ENCODE peak calls at places on chromosomes 6 and 20, in five cellular contexts. F is adrenal gland, I is psoas muscle, B is endodermal cell, J is OCI-LY7. P is an unnamed sample.
A peak's percentile ranks its signal among the peaks of the same experiment; 100 is the strongest.

GRCh38 chr6:256169-256568 is 36.1 kb upstream of the DUSP22 start:
- DNase-seq in I (no peak), J (no peak), B (no peak), F (no peak), P (no peak)

GRCh38 chr6:97469451-97469850 is 186.4 kb upstream of the MMS22L start:
- DNase-seq in J (no peak), I (no peak), F (no peak), B (no peak), P (no peak)

GRCh38 chr6:160278786-160279310 is 20.2 kb upstream of the SLC22A2 start:
- DNase-seq in I (no peak), J (no peak), B (no peak), F (no peak), P (no peak)

GRCh38 chr6:6623553-6623952 is 35.0 kb downstream of the LY86 start:
- DNase-seq in B (no peak), I (no peak), F (no peak), J (no peak), P (no peak)

GRCh38 chr6:64483956-64484499 is 848.4 kb downstream of the PHF3 start:
- DNase-seq in B (no peak), F (no peak), I (no peak), J (no peak), P (no peak)

GRCh38 chr6:44664716-44665115 is 277.2 kb downstream of the CDC5L start:
- DNase-seq in F (no peak), I (no peak), B (peak; percentile 50), J (no peak), P (no peak)

GRCh38 chr6:116351101-116351500 is 19.6 kb upstream of the DSE start:
- DNase-seq in J (no peak), B (no peak), F (no peak), I (no peak), P (no peak)

GRCh38 chr6:112886415-112886814 is 539.3 kb downstream of the RFPL4B start:
- DNase-seq in J (no peak), B (no peak), I (no peak), F (no peak), P (no peak)

GRCh38 chr6:48912503-48912902 is 550.5 kb downstream of the MMUT start:
- DNase-seq in B (no peak), F (no peak), J (no peak), I (no peak), P (no peak)

GRCh38 chr6:149013932-149014331 is 267.1 kb downstream of the UST start:
- DNase-seq in I (no peak), F (no peak), B (peak; percentile 73), J (no peak), P (no peak)

GRCh38 chr6:165782812-165783211 is 119.8 kb upstream of the PDE10A start:
- DNase-seq in B (no peak), I (no peak), F (no peak), J (no peak), P (no peak)

GRCh38 chr6:110394409-110394808 is 21.0 kb downstream of the DDO start:
- DNase-seq in J (no peak), I (no peak), F (no peak), B (no peak), P (no peak)

GRCh38 chr6:4189249-4189648 is 53.9 kb upstream of the ECI2 start:
- DNase-seq in J (no peak), I (no peak), B (no peak), F (no peak), P (no peak)

GRCh38 chr20:50221501-50222323 is 31.1 kb downstream of the CEBPB start:
- DNase-seq in B (no peak), I (no peak), F (peak; percentile 56), J (no peak), P (peak; percentile 95)

GRCh38 chr6:160882741-160883340 is 108.7 kb upstream of the MAP3K4 start:
- DNase-seq in I (no peak), J (no peak), B (peak; percentile 74), F (peak; percentile 46), P (peak; percentile 11)

GRCh38 chr6:139250296-139251274 is 41.2 kb downstream of the TXLNB start:
- DNase-seq in B (peak; percentile 91), I (peak; percentile 57), F (peak; percentile 44), J (peak; percentile 84), P (peak; percentile 33)

GRCh38 chr6:90893385-90893784 is 306.5 kb upstream of the MAP3K7 start:
- DNase-seq in J (no peak), I (no peak), B (no peak), F (no peak), P (no peak)

GRCh38 chr6:39884696-39885095 is 49.6 kb downstream of the MOCS1 start:
- DNase-seq in J (no peak), B (no peak), F (no peak), I (no peak), P (no peak)

GRCh38 chr6:84835340-84835739 is 70.9 kb upstream of the TBX18 start:
- DNase-seq in I (no peak), F (no peak), B (no peak), J (no peak), P (no peak)

GRCh38 chr6:41706876-41707564 is 28.4 kb downstream of the TFEB start:
- DNase-seq in F (peak; percentile 76), I (peak; percentile 61), B (no peak), J (peak; percentile 58), P (no peak)

GRCh38 chr6:64547594-64548268 is 912.1 kb downstream of the PHF3 start:
- DNase-seq in J (no peak), I (no peak), B (no peak), F (no peak), P (no peak)

GRCh38 chr6:43828711-43829110 is 58.7 kb downstream of the VEGFA start:
- DNase-seq in F (no peak), I (no peak), J (peak; percentile 62), B (peak; percentile 78), P (peak; percentile 16)

GRCh38 chr6:89323461-89324098 is 8.5 kb upstream of the GABRR2 start:
- DNase-seq in B (no peak), I (no peak), F (no peak), J (peak; percentile 27), P (no peak)

DNA sequence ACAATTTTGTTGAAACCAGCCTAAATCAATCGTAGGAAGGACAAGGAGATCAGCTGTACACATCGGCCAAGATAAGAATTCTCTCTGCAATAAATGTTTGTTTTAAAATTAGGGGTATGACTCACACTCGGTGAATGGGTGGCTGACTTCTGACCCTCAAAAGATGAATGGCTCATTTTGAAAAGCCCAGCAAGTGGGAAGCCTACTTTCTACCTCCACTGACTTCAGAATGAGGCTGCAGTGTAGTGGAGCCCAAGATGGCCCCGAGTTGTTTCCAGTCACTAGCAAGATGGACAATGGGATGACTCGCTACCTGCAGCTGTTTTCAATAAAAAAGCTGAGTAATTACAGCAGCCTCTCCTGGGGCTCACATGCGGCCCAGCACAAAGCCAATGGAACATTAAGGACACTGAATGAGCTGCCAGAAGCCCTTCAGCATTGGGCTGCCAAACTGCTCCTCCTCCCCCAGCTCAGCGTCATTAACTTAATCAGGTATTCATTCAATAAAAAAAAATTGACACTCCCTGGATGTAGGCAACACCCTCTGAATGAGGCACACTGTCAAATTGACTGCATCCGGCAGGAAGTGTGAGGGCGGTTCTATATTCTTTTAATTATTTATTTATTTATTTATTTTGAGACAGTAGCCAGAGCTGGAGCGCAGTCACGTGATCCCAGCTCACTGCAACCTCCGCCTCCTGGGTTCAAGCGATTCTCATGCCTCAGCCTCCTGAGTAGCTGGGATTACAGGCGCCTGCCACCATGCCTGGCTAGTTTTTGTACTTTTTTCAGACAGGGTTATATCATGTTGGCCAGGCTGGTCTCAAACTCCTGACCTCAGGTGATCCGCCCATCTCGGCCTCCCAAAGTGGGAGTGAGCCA is 107.3 kb downstream of the GMPR start:
- DNase-seq in J (no peak), F (peak; percentile 57), I (peak; percentile 31), B (peak; percentile 61), P (peak; percentile 50)
- H3K27ac ChIP-seq in J (no peak overlapping the region), F (peak overlapping the region; percentile 75), I (peak overlapping the region; percentile 62), B (no peak overlapping the region), P (peak overlapping the region; percentile 57)

GRCh38 chr20:45971675-45972499 is at the start of gene ZNF335:
- DNase-seq in J (peak; percentile 98), B (peak; percentile 98), I (peak; percentile 97), F (peak; percentile 96), P (peak; percentile 100)
- TF ChIP-seq CTCF in J (no peak), B (peak; percentile 39), I (peak; percentile 49), F (peak; percentile 45), P (no peak)

GRCh38 chr6:142240203-142240602 is 61.6 kb upstream of the ADGRG6 start:
- DNase-seq in F (no peak), B (no peak), I (no peak), J (no peak), P (no peak)
- H3K27ac ChIP-seq in F (no peak overlapping the region), B (no peak overlapping the region), I (no peak overlapping the region), J (no peak overlapping the region), P (no peak overlapping the region)

GRCh38 chr6:137945149-137945498 is 78.1 kb downstream of the TNFAIP3 start:
- DNase-seq in J (no peak), B (no peak), F (no peak), I (no peak), P (no peak)
- TF ChIP-seq CTCF in J (peak; percentile 5), B (peak; percentile 6), F (peak; percentile 0), I (no peak), P (peak; percentile 39)

GRCh38 chr20:17587148-17587547 is 17.3 kb downstream of the DSTN start:
- DNase-seq in I (no peak), B (no peak), J (no peak), F (no peak), P (no peak)
- H3K27ac ChIP-seq in I (no peak overlapping the region), B (no peak overlapping the region), J (no peak overlapping the region), F (no peak overlapping the region), P (no peak overlapping the region)

DNA sequence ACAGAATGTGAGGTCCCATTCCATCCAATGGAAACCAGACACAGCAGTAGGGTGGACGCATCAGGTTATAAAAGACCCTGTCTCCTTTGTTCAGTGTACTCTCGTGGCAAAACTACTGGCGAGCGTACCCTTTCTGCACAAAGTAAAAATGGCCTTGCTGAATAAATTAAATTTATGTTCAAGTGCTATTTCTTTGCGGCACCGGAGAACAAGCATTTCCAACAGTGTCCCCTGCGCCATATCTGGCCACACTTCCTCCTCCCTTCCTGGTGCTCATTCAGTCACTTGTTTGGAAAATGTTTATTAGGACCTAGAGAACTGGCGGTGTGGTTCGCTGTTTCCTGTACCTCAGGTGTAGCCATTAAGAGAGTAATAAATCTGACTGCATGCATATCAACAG is 46.9 kb upstream of the DACT2 start:
- DNase-seq in J (no peak), I (no peak), F (no peak), B (no peak), P (no peak)
- TF ChIP-seq CTCF in J (no peak), I (no peak), F (no peak), B (no peak), P (no peak)

GRCh38 chr6:151340206-151340978 is 51.0 kb downstream of the ZBTB2 start:
- DNase-seq in B (no peak), J (no peak), F (no peak), I (no peak), P (no peak)
- H3K27ac ChIP-seq in B (no peak overlapping the region), J (no peak overlapping the region), F (no peak overlapping the region), I (no peak overlapping the region), P (no peak overlapping the region)

P was measured in RWPE1.